ENCODE peak calls at places on chromosome 16, in five cellular contexts. S, V, N, T and Q are unnamed samples.

GRCh38 chr16:29674188-29674587 is 4.8 kb upstream of the QPRT start:
- DNase-seq in S (peak; percentile 22), V (no peak), N (no peak), T (no peak), Q (no peak)

GRCh38 chr16:86809458-86809955 is 231.2 kb downstream of the FOXL1 start:
- DNase-seq in S (peak; percentile 81), V (no peak), N (no peak), T (peak; percentile 84), Q (peak; percentile 23)

GRCh38 chr16:6297666-6298435 is 1034.8 kb upstream of the RBFOX1 start:
- DNase-seq in S (no peak), V (no peak), N (no peak), T (no peak), Q (peak; percentile 2)

GRCh38 chr16:71479420-71479819 is 9.7 kb downstream of the ZNF19 start:
- DNase-seq in S (no peak), V (no peak), N (no peak), T (no peak), Q (peak; percentile 62)

GRCh38 chr16:49181812-49182211 is 99.8 kb downstream of the CBLN1 start:
- DNase-seq in S (no peak), V (no peak), N (no peak), T (no peak), Q (no peak)

GRCh38 chr16:78677332-78677731 is 577.9 kb downstream of the WWOX start:
- DNase-seq in S (no peak), V (no peak), N (no peak), T (no peak), Q (no peak)

GRCh38 chr16:57470683-57471082 is 8.2 kb downstream of the POLR2C start:
- DNase-seq in S (no peak), V (no peak), N (no peak), T (no peak), Q (no peak)

GRCh38 chr16:26877421-26877820 is 189.3 kb upstream of the C16orf82 start:
- DNase-seq in S (no peak), V (no peak), N (no peak), T (no peak), Q (no peak)

GRCh38 chr16:4101421-4102275 is 14.6 kb downstream of the ADCY9 start:
- DNase-seq in S (no peak), V (no peak), N (no peak), T (no peak), Q (no peak)

GRCh38 chr16:82655315-82655714 is 28.5 kb downstream of the CDH13 start:
- DNase-seq in S (peak; percentile 72), V (no peak), N (peak; percentile 40), T (no peak), Q (no peak)

GRCh38 chr16:64412578-64413280 is 709.1 kb downstream of the CDH11 start:
- DNase-seq in S (no peak), V (no peak), N (no peak), T (no peak), Q (no peak)

GRCh38 chr16:70018254-70018653 is 67.1 kb downstream of the CLEC18A start:
- DNase-seq in S (peak; percentile 1), V (no peak), N (peak; percentile 17), T (peak; percentile 2), Q (peak; percentile 49)

GRCh38 chr16:87713469-87714229 is 52.1 kb downstream of the KLHDC4 start:
- DNase-seq in S (no peak), V (peak; percentile 72), N (peak; percentile 42), T (no peak), Q (no peak)

GRCh38 chr16:81738831-81739496 is 40.1 kb upstream of the PLCG2 start:
- DNase-seq in S (no peak), V (no peak), N (no peak), T (no peak), Q (no peak)

GRCh38 chr16:75566889-75567255 is 693 bp downstream of the GABARAPL2 start:
- DNase-seq in S (no peak), V (no peak), N (no peak), T (no peak), Q (peak; percentile 50)

GRCh38 chr16:59849716-59850115 is 1115.6 kb upstream of the GOT2 start:
- DNase-seq in S (no peak), V (no peak), N (no peak), T (no peak), Q (no peak)

GRCh38 chr16:29857133-29857760 is 5.8 kb downstream of the CDIPT start:
- DNase-seq in S (no peak), V (no peak), N (no peak), T (no peak), Q (no peak)

GRCh38 chr16:55759983-55760664 is 72.8 kb downstream of the CES1 start:
- DNase-seq in S (no peak), V (no peak), N (no peak), T (no peak), Q (no peak)

GRCh38 chr16:67939507-67940435 is 3.1 kb upstream of the PSMB10 start:
- DNase-seq in S (no peak), V (no peak), N (peak; percentile 28), T (no peak), Q (no peak)

GRCh38 chr16:58399718-58400633 is 7.7 kb downstream of the GINS3 start:
- DNase-seq in S (no peak), V (no peak), N (no peak), T (no peak), Q (peak; percentile 83)

GRCh38 chr16:4244254-4244812 is 2.5 kb upstream of the SRL start:
- DNase-seq in S (peak; percentile 87), V (no peak), N (no peak), T (no peak), Q (no peak)

GRCh38 chr16:67092227-67092626 is 17.5 kb upstream of the PHAF1 start:
- DNase-seq in S (no peak), V (no peak), N (no peak), T (no peak), Q (no peak)

GRCh38 chr16:35195864-35196216 is 1736.4 kb downstream of the TP53TG3F start:
- DNase-seq in S (no peak), V (no peak), N (no peak), T (no peak), Q (no peak)

GRCh38 chr16:27248036-27248435 is 20.5 kb downstream of the NSMCE1 start:
- DNase-seq in S (no peak), V (no peak), N (no peak), T (no peak), Q (no peak)

GRCh38 chr16:71675380-71675779 is 49.1 kb downstream of the PHLPP2 start:
- DNase-seq in S (no peak), V (no peak), N (no peak), T (no peak), Q (no peak)

GRCh38 chr16:49651980-49652379 is 203.9 kb downstream of the ZNF423 start:
- DNase-seq in S (no peak), V (no peak), N (no peak), T (no peak), Q (no peak)

GRCh38 chr16:11748404-11749254 is 6.0 kb upstream of the TXNDC11 start:
- DNase-seq in S (no peak), V (no peak), N (no peak), T (no peak), Q (no peak)

GRCh38 chr16:81607805-81608514 is 163.4 kb downstream of the CMIP start:
- DNase-seq in S (no peak), V (no peak), N (no peak), T (no peak), Q (no peak)

GRCh38 chr16:47460755-47461597 is at the start of the genes ITFG1 and PHKB:
- DNase-seq in S (peak; percentile 95), V (peak; percentile 72), N (peak; percentile 93), T (peak; percentile 67), Q (peak; percentile 92)

GRCh38 chr16:29025218-29025617 is 40.4 kb downstream of the LAT start:
- DNase-seq in S (no peak), V (no peak), N (no peak), T (no peak), Q (no peak)

GRCh38 chr16:89265647-89266046 is 48.1 kb downstream of the ZNF778 start:
- DNase-seq in S (no peak), V (no peak), N (no peak), T (no peak), Q (peak; percentile 31)

GRCh38 chr16:88430524-88431446 is 22.3 kb upstream of the ZFPM1 start:
- DNase-seq in S (no peak), V (peak; percentile 91), N (peak; percentile 29), T (no peak), Q (no peak)

GRCh38 chr16:6280055-6280454 is 1052.6 kb upstream of the RBFOX1 start:
- DNase-seq in S (no peak), V (no peak), N (no peak), T (no peak), Q (no peak)

GRCh38 chr16:68744744-68745280 is 7.7 kb downstream of the CDH1 start:
- DNase-seq in S (no peak), V (no peak), N (no peak), T (no peak), Q (no peak)

GRCh38 chr16:49081556-49081955 is 200.1 kb downstream of the CBLN1 start:
- DNase-seq in S (no peak), V (no peak), N (no peak), T (peak; percentile 11), Q (peak; percentile 35)

GRCh38 chr16:685967-686366 is 1.8 kb upstream of the JMJD8 start:
- DNase-seq in S (no peak), V (no peak), N (no peak), T (peak; percentile 81), Q (peak; percentile 82)

GRCh38 chr16:82082097-82082496 is 47.0 kb downstream of the HSD17B2 start:
- DNase-seq in S (no peak), V (no peak), N (no peak), T (no peak), Q (no peak)

GRCh38 chr16:72680732-72681131 is 367.2 kb downstream of the ZFHX3 start:
- DNase-seq in S (no peak), V (no peak), N (no peak), T (no peak), Q (no peak)

GRCh38 chr16:27972500-27972899 is 91.0 kb downstream of the GSG1L start:
- DNase-seq in S (peak; percentile 41), V (peak; percentile 42), N (peak; percentile 6), T (peak; percentile 37), Q (peak; percentile 76)